ENCODE peak calls at places on chromosomes 4 and X, in four cellular contexts. P is H9, Y is suprapubic skin, T is RWPE1. C is an unnamed sample.

GRCh38 chrX:71496476-71496875 is 36.4 kb upstream of the OGT start:
- DNase-seq in P (no peak), Y (no peak), T (no peak), C (no peak)

GRCh38 chr4:75243570-75243969 is 270.6 kb downstream of the RCHY1 start:
- DNase-seq in P (no peak), Y (no peak), T (no peak), C (no peak)

GRCh38 chr4:41319553-41319952 is 62.8 kb downstream of the UCHL1 start:
- DNase-seq in P (no peak), Y (no peak), T (peak; percentile 55), C (peak; percentile 45)

GRCh38 chrX:24870143-24870542 is 145.6 kb downstream of the ARX start:
- DNase-seq in P (no peak), Y (no peak), T (no peak), C (no peak)

GRCh38 chrX:11509786-11510185 is 155.9 kb downstream of the ARHGAP6 start:
- DNase-seq in P (no peak), Y (no peak), T (no peak), C (no peak)

GRCh38 chr4:23579166-23579565 is 310.7 kb downstream of the PPARGC1A start:
- DNase-seq in P (no peak), Y (no peak), T (no peak), C (no peak)

GRCh38 chr4:124030038-124030638 is 633.5 kb downstream of the SPRY1 start:
- DNase-seq in P (no peak), Y (no peak), T (no peak), C (no peak)

GRCh38 chr4:67581913-67582312 is 23.4 kb downstream of the STAP1 start:
- DNase-seq in P (no peak), Y (no peak), T (no peak), C (no peak)

GRCh38 chrX:78237127-78237526 is 90.3 kb downstream of the CYSLTR1 start:
- DNase-seq in P (no peak), Y (no peak), T (no peak), C (peak; percentile 33)

GRCh38 chr4:173125216-173125812 is 43.3 kb upstream of the GALNT7 start:
- DNase-seq in P (no peak), Y (no peak), T (no peak), C (peak; percentile 10)

GRCh38 chr4:76639292-76639691 is 204.3 kb downstream of the SHROOM3 start:
- DNase-seq in P (no peak), Y (no peak), T (peak; percentile 83), C (peak; percentile 59)

GRCh38 chr4:152310223-152310622 is 225.7 kb downstream of the FBXW7 start:
- DNase-seq in P (peak; percentile 30), Y (no peak), T (no peak), C (no peak)

GRCh38 chrX:114985967-114986592 is 31.3 kb downstream of the IL13RA2 start:
- DNase-seq in P (no peak), Y (no peak), T (no peak), C (no peak)

GRCh38 chr4:60744767-60745166 is 455.4 kb upstream of the ADGRL3 start:
- DNase-seq in P (peak; percentile 38), Y (no peak), T (no peak), C (no peak)

GRCh38 chr4:17817027-17817426 is 6.2 kb downstream of the NCAPG start:
- DNase-seq in P (no peak), Y (no peak), T (peak; percentile 4), C (no peak)

GRCh38 chr4:15455290-15455689 is 14.4 kb upstream of the CC2D2A start:
- DNase-seq in P (no peak), Y (no peak), T (no peak), C (no peak)

GRCh38 chrX:18895157-18895952 is 88.6 kb downstream of the PHKA2 start:
- DNase-seq in P (peak; percentile 24), Y (no peak), T (peak; percentile 63), C (peak; percentile 50)

GRCh38 chrX:153400146-153401132 is 711 bp downstream of the PNMA6E start:
- DNase-seq in P (peak; percentile 70), Y (no peak), T (peak; percentile 49), C (no peak)

GRCh38 chr4:159451006-159451405 is 348.1 kb downstream of the RAPGEF2 start:
- DNase-seq in P (no peak), Y (no peak), T (no peak), C (no peak)

GRCh38 chrX:139850968-139851367 is 81.9 kb downstream of the ATP11C start:
- DNase-seq in P (peak; percentile 46), Y (no peak), T (no peak), C (no peak)

GRCh38 chr4:72993876-72994275 is 75.6 kb downstream of the COX18 start:
- DNase-seq in P (no peak), Y (no peak), T (no peak), C (no peak)

GRCh38 chr4:153969542-153969941 is 180.7 kb upstream of the SFRP2 start:
- DNase-seq in P (no peak), Y (no peak), T (no peak), C (no peak)

GRCh38 chr4:40395908-40396806 is 61.0 kb downstream of the CHRNA9 start:
- DNase-seq in P (no peak), Y (no peak), T (peak; percentile 48), C (no peak)

GRCh38 chrX:70454441-70455365 is 10.1 kb downstream of the DLG3 start:
- DNase-seq in P (peak; percentile 95), Y (no peak), T (peak; percentile 89), C (no peak)

GRCh38 chr4:168549145-168549544 is 52.3 kb downstream of the PALLD start:
- DNase-seq in P (no peak), Y (no peak), T (no peak), C (no peak)
- H3K27ac ChIP-seq in P (no peak overlapping the region), Y (no peak overlapping the region), T (no peak overlapping the region), C (no peak overlapping the region)

GRCh38 chr4:20421586-20421985 is 169.9 kb downstream of the SLIT2 start:
- DNase-seq in P (no peak), Y (no peak), T (no peak), C (no peak)
- H3K27ac ChIP-seq in P (no peak overlapping the region), Y (no peak overlapping the region), T (no peak overlapping the region), C (no peak overlapping the region)

GRCh38 chr4:150682126-150682525 is 100.2 kb downstream of the MAB21L2 start:
- DNase-seq in P (no peak), Y (no peak), T (no peak), C (no peak)
- H3K27ac ChIP-seq in P (no peak overlapping the region), Y (no peak overlapping the region), T (no peak overlapping the region), C (no peak overlapping the region)

DNA sequence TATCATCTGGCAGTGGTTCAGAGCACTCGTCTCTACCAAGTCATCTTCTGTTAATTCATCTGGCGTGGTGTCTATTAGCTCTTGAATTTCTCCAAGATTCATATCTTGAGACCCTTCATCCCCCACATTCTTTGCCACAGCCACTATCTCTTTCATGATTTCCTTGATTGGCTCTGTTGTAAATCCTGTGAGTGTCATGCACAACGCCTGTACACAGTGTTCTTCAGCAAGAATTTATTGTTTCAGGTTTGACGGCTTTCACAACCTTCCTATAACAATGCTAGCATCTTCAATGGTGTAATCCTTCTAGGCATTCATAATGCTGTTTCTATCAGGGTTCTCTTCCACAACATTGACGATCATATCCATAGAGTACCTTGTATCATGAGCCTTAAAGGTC is 30.9 kb downstream of the MGST2 start:
- DNase-seq in P (no peak), Y (no peak), T (no peak), C (no peak)
- H3K27ac ChIP-seq in P (no peak overlapping the region), Y (no peak overlapping the region), T (no peak overlapping the region), C (no peak overlapping the region)